ENCODE peak calls at places on chromosomes 13 and 19, in six cellular contexts. One of them, this sample, is unnamed.

GRCh38 chr13:21435710-21436151 is 23.4 kb downstream of the ZDHHC20 start:
- DNase-seq in GM12878: peak; percentile 63
- DNase-seq in HCT116: peak; percentile 87
- DNase-seq in SK-N-SH: no peak
- DNase-seq in K562: peak; percentile 69
- DNase-seq in HepG2: peak; percentile 71
- DNase-seq in this sample: no peak

GRCh38 chr13:35694031-35694430 is 217.5 kb upstream of the MAB21L1 start:
- DNase-seq in GM12878: no peak
- DNase-seq in HCT116: no peak
- DNase-seq in SK-N-SH: no peak
- DNase-seq in K562: no peak
- DNase-seq in HepG2: no peak
- DNase-seq in this sample: no peak

GRCh38 chr19:40141546-40141945 is 49.7 kb upstream of the MAP3K10 start:
- DNase-seq in GM12878: no peak
- DNase-seq in HCT116: no peak
- DNase-seq in SK-N-SH: no peak
- DNase-seq in K562: no peak
- DNase-seq in HepG2: no peak
- DNase-seq in this sample: no peak

GRCh38 chr13:62014299-62014698 is 598.6 kb upstream of the PCDH20 start:
- DNase-seq in GM12878: no peak
- DNase-seq in HCT116: peak; percentile 24
- DNase-seq in SK-N-SH: peak; percentile 12
- DNase-seq in K562: no peak
- DNase-seq in HepG2: peak; percentile 9
- DNase-seq in this sample: no peak

GRCh38 chr19:54444737-54445136 is 4.3 kb upstream of the LENG8 start:
- DNase-seq in GM12878: no peak
- DNase-seq in HCT116: no peak
- DNase-seq in SK-N-SH: no peak
- DNase-seq in K562: no peak
- DNase-seq in HepG2: no peak
- DNase-seq in this sample: no peak

GRCh38 chr13:24042710-24043440 is 117.6 kb upstream of the SPATA13 start:
- DNase-seq in GM12878: no peak
- DNase-seq in HCT116: no peak
- DNase-seq in SK-N-SH: no peak
- DNase-seq in K562: no peak
- DNase-seq in HepG2: no peak
- DNase-seq in this sample: no peak

GRCh38 chr13:113806104-113806471 is 47.1 kb downstream of the TMEM255B start:
- DNase-seq in GM12878: no peak
- DNase-seq in HCT116: no peak
- DNase-seq in SK-N-SH: no peak
- DNase-seq in K562: no peak
- DNase-seq in HepG2: no peak
- DNase-seq in this sample: no peak

GRCh38 chr19:35165200-35166058 is 10.9 kb downstream of the FXYD5 start:
- DNase-seq in GM12878: no peak
- DNase-seq in HCT116: no peak
- DNase-seq in SK-N-SH: no peak
- DNase-seq in K562: no peak
- DNase-seq in HepG2: no peak
- DNase-seq in this sample: no peak

GRCh38 chr13:98262307-98262706 is 85.2 kb upstream of the RNF113B start:
- DNase-seq in GM12878: no peak
- DNase-seq in HCT116: no peak
- DNase-seq in SK-N-SH: no peak
- DNase-seq in K562: no peak
- DNase-seq in HepG2: no peak
- DNase-seq in this sample: no peak

GRCh38 chr19:12665646-12666304 is 767 bp downstream of the MAN2B1 start:
- DNase-seq in GM12878: no peak
- DNase-seq in HCT116: no peak
- DNase-seq in SK-N-SH: no peak
- DNase-seq in K562: no peak
- DNase-seq in HepG2: no peak
- DNase-seq in this sample: no peak

GRCh38 chr13:99301913-99302636 is 5.1 kb downstream of the GPR183 start:
- DNase-seq in GM12878: no peak
- DNase-seq in HCT116: no peak
- DNase-seq in SK-N-SH: no peak
- DNase-seq in K562: no peak
- DNase-seq in HepG2: no peak
- DNase-seq in this sample: no peak

GRCh38 chr19:49389406-49389805 is 1.4 kb downstream of the KASH5 start:
- DNase-seq in GM12878: no peak
- DNase-seq in HCT116: no peak
- DNase-seq in SK-N-SH: no peak
- DNase-seq in K562: no peak
- DNase-seq in HepG2: no peak
- DNase-seq in this sample: no peak

GRCh38 chr19:43997631-43998290 is 5.0 kb upstream of the ZNF230 start:
- DNase-seq in GM12878: no peak
- DNase-seq in HCT116: no peak
- DNase-seq in SK-N-SH: no peak
- DNase-seq in K562: peak; percentile 14
- DNase-seq in HepG2: no peak
- DNase-seq in this sample: no peak

GRCh38 chr13:39897636-39898035 is 242.2 kb downstream of the COG6 start:
- DNase-seq in GM12878: no peak
- DNase-seq in HCT116: no peak
- DNase-seq in SK-N-SH: no peak
- DNase-seq in K562: no peak
- DNase-seq in HepG2: no peak
- DNase-seq in this sample: no peak

GRCh38 chr19:13505761-13506549 is at the start of gene CACNA1A:
- DNase-seq in GM12878: no peak
- DNase-seq in HCT116: no peak
- DNase-seq in SK-N-SH: peak; percentile 73
- DNase-seq in K562: no peak
- DNase-seq in HepG2: no peak
- DNase-seq in this sample: peak; percentile 80

GRCh38 chr19:9597027-9597426 is 12.7 kb upstream of the ZNF121 start:
- DNase-seq in GM12878: no peak
- DNase-seq in HCT116: peak; percentile 86
- DNase-seq in SK-N-SH: no peak
- DNase-seq in K562: no peak
- DNase-seq in HepG2: no peak
- DNase-seq in this sample: no peak

GRCh38 chr19:4829001-4829712 is 2.4 kb downstream of the TICAM1 start:
- DNase-seq in GM12878: no peak
- DNase-seq in HCT116: no peak
- DNase-seq in SK-N-SH: no peak
- DNase-seq in K562: no peak
- DNase-seq in HepG2: peak; percentile 74
- DNase-seq in this sample: no peak

GRCh38 chr13:36454962-36455361 is 22.7 kb downstream of the CCNA1 start:
- DNase-seq in GM12878: no peak
- DNase-seq in HCT116: no peak
- DNase-seq in SK-N-SH: peak; percentile 11
- DNase-seq in K562: no peak
- DNase-seq in HepG2: no peak
- DNase-seq in this sample: no peak

GRCh38 chr13:50094615-50095293 is 79.5 kb downstream of the KCNRG start:
- DNase-seq in GM12878: no peak
- DNase-seq in HCT116: no peak
- DNase-seq in SK-N-SH: no peak
- DNase-seq in K562: no peak
- DNase-seq in HepG2: no peak
- DNase-seq in this sample: no peak

GRCh38 chr19:31600731-31601295 is 251.6 kb upstream of the TSHZ3 start:
- DNase-seq in GM12878: no peak
- DNase-seq in HCT116: no peak
- DNase-seq in SK-N-SH: no peak
- DNase-seq in K562: no peak
- DNase-seq in HepG2: no peak
- DNase-seq in this sample: no peak

GRCh38 chr13:113982296-113982661 is 8.4 kb upstream of the C13orf46 start:
- DNase-seq in GM12878: no peak
- DNase-seq in HCT116: no peak
- DNase-seq in SK-N-SH: no peak
- DNase-seq in K562: no peak
- DNase-seq in HepG2: no peak
- DNase-seq in this sample: no peak

GRCh38 chr13:22800726-22801401 is 379.9 kb upstream of the SGCG start:
- DNase-seq in GM12878: peak; percentile 12
- DNase-seq in HCT116: no peak
- DNase-seq in SK-N-SH: no peak
- DNase-seq in K562: no peak
- DNase-seq in HepG2: no peak
- DNase-seq in this sample: no peak

GRCh38 chr13:28655566-28655965 is 3.4 kb upstream of the POMP start:
- DNase-seq in GM12878: no peak
- DNase-seq in HCT116: no peak
- DNase-seq in SK-N-SH: no peak
- DNase-seq in K562: no peak
- DNase-seq in HepG2: no peak
- DNase-seq in this sample: no peak

GRCh38 chr13:40329682-40330485 is 336.6 kb downstream of the FOXO1 start:
- DNase-seq in GM12878: no peak
- DNase-seq in HCT116: no peak
- DNase-seq in SK-N-SH: no peak
- DNase-seq in K562: no peak
- DNase-seq in HepG2: no peak
- DNase-seq in this sample: no peak

GRCh38 chr13:50838031-50838430 is 5.5 kb downstream of the DLEU7 start:
- DNase-seq in GM12878: no peak
- DNase-seq in HCT116: no peak
- DNase-seq in SK-N-SH: no peak
- DNase-seq in K562: no peak
- DNase-seq in HepG2: no peak
- DNase-seq in this sample: no peak

GRCh38 chr13:41995946-41996345 is 35.0 kb upstream of the VWA8 start:
- DNase-seq in GM12878: no peak
- DNase-seq in HCT116: no peak
- DNase-seq in SK-N-SH: no peak
- DNase-seq in K562: peak; percentile 79
- DNase-seq in HepG2: peak; percentile 4
- DNase-seq in this sample: no peak

GRCh38 chr13:50122465-50122864 is 107.2 kb downstream of the KCNRG start:
- DNase-seq in GM12878: no peak
- DNase-seq in HCT116: no peak
- DNase-seq in SK-N-SH: no peak
- DNase-seq in K562: peak; percentile 29
- DNase-seq in HepG2: no peak
- DNase-seq in this sample: no peak

GRCh38 chr13:66689037-66689619 is 541.0 kb downstream of the PCDH9 start:
- DNase-seq in GM12878: no peak
- DNase-seq in HCT116: no peak
- DNase-seq in SK-N-SH: peak; percentile 19
- DNase-seq in K562: no peak
- DNase-seq in HepG2: no peak
- DNase-seq in this sample: no peak

GRCh38 chr13:42377640-42378382 is 105.9 kb downstream of the AKAP11 start:
- DNase-seq in GM12878: peak; percentile 100
- DNase-seq in HCT116: no peak
- DNase-seq in SK-N-SH: no peak
- DNase-seq in K562: no peak
- DNase-seq in HepG2: no peak
- DNase-seq in this sample: no peak

GRCh38 chr13:45859682-45860081 is 8.1 kb upstream of the SIAH3 start:
- DNase-seq in GM12878: no peak
- DNase-seq in HCT116: no peak
- DNase-seq in SK-N-SH: no peak
- DNase-seq in K562: no peak
- DNase-seq in HepG2: no peak
- DNase-seq in this sample: no peak

GRCh38 chr13:45861352-45861751 is 9.8 kb upstream of the SIAH3 start:
- DNase-seq in GM12878: no peak
- DNase-seq in HCT116: no peak
- DNase-seq in SK-N-SH: no peak
- DNase-seq in K562: no peak
- DNase-seq in HepG2: no peak
- DNase-seq in this sample: no peak

GRCh38 chr13:45865414-45865813 is 13.9 kb upstream of the SIAH3 start:
- DNase-seq in GM12878: no peak
- DNase-seq in HCT116: no peak
- DNase-seq in SK-N-SH: no peak
- DNase-seq in K562: no peak
- DNase-seq in HepG2: no peak
- DNase-seq in this sample: no peak

GRCh38 chr13:45860240-45860639 is 8.7 kb upstream of the SIAH3 start:
- DNase-seq in GM12878: no peak
- DNase-seq in HCT116: no peak
- DNase-seq in SK-N-SH: no peak
- DNase-seq in K562: no peak
- DNase-seq in HepG2: no peak
- DNase-seq in this sample: no peak

GRCh38 chr13:45863716-45864590 is 12.4 kb upstream of the SIAH3 start:
- DNase-seq in GM12878: no peak
- DNase-seq in HCT116: no peak
- DNase-seq in SK-N-SH: peak; percentile 43
- DNase-seq in K562: no peak
- DNase-seq in HepG2: no peak
- DNase-seq in this sample: no peak
- TF ChIP-seq POLR2AphosphoS5 in GM12878: no peak
- TF ChIP-seq POLR2AphosphoS5 in HCT116: no peak
- TF ChIP-seq POLR2AphosphoS5 in SK-N-SH: no peak
- TF ChIP-seq POLR2AphosphoS5 in K562: no peak
- TF ChIP-seq POLR2AphosphoS5 in HepG2: no peak
- TF ChIP-seq POLR2AphosphoS5 in this sample: no peak

DNA sequence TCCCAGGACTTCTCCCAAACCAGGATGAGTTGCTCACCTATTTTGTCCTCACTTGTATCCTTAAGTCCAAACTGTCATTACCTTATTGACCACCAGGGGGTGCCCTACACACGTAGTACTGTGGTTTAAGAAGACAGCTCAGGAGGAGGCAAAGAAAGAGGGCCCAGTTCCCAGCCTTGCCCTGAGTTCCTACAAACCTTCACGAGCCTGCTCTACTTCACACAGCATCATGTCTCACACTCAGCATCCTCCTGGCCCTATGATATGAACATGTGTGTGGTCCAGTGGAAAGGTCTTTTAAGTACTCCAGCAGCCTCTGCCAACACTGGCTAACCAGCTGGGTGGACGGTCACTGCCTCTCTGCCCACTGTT is 8.1 kb upstream of the ZNF784 start:
- DNase-seq in GM12878: peak; percentile 75
- DNase-seq in HCT116: peak; percentile 95
- DNase-seq in SK-N-SH: peak; percentile 62
- DNase-seq in K562: peak; percentile 64
- DNase-seq in HepG2: peak; percentile 88
- DNase-seq in this sample: peak; percentile 94
- TF ChIP-seq RAD21 in GM12878: peak; percentile 91
- TF ChIP-seq RAD21 in HCT116: peak; percentile 73
- TF ChIP-seq RAD21 in SK-N-SH: peak; percentile 82
- TF ChIP-seq RAD21 in K562: peak; percentile 79
- TF ChIP-seq RAD21 in HepG2: no peak
- TF ChIP-seq RAD21 in this sample: peak; percentile 81

GRCh38 chr19:11142528-11143171 is 12.9 kb downstream of the SPC24 start:
- DNase-seq in GM12878: no peak
- DNase-seq in HCT116: peak; percentile 79
- DNase-seq in SK-N-SH: peak; percentile 89
- DNase-seq in K562: peak; percentile 81
- DNase-seq in HepG2: peak; percentile 90
- DNase-seq in this sample: no peak
- TF ChIP-seq POLR2AphosphoS5 in GM12878: no peak
- TF ChIP-seq POLR2AphosphoS5 in HCT116: peak; percentile 73
- TF ChIP-seq POLR2AphosphoS5 in SK-N-SH: no peak
- TF ChIP-seq POLR2AphosphoS5 in K562: no peak
- TF ChIP-seq POLR2AphosphoS5 in HepG2: peak; percentile 44
- TF ChIP-seq POLR2AphosphoS5 in this sample: no peak

GRCh38 chr13:73677041-73677589 is 457.1 kb downstream of the KLF12 start:
- DNase-seq in GM12878: no peak
- DNase-seq in HCT116: no peak
- DNase-seq in SK-N-SH: no peak
- DNase-seq in K562: no peak
- DNase-seq in HepG2: no peak
- DNase-seq in this sample: no peak
- TF ChIP-seq RAD21 in GM12878: no peak
- TF ChIP-seq RAD21 in HCT116: no peak
- TF ChIP-seq RAD21 in SK-N-SH: no peak
- TF ChIP-seq RAD21 in K562: no peak
- TF ChIP-seq RAD21 in HepG2: no peak
- TF ChIP-seq RAD21 in this sample: no peak

This sample was measured in H1.